ENCODE peak calls at places on chromosomes 5 and 9, in nine cellular contexts. One of them, this sample, is unnamed.

GRCh38 chr5:89313804-89314588 is 431.0 kb upstream of the MEF2C start:
- DNase-seq in GM23248: peak; percentile 90
- DNase-seq in OCI-LY7: peak; percentile 3
- DNase-seq in keratinocyte: peak; percentile 17
- DNase-seq in astrocyte: peak; percentile 99
- DNase-seq in mammary epithelial cell: peak; percentile 95
- DNase-seq in PC-9: no peak
- DNase-seq in HCT116: peak; percentile 41
- DNase-seq in GM12878: peak; percentile 99
- DNase-seq in this sample: peak; percentile 66

GRCh38 chr5:26921439-26921838 is 116.9 kb downstream of the CDH9 start:
- DNase-seq in GM23248: no peak
- DNase-seq in HCT116: no peak
- DNase-seq in GM12878: no peak
- DNase-seq in mammary epithelial cell: no peak
- DNase-seq in OCI-LY7: no peak
- DNase-seq in astrocyte: no peak
- DNase-seq in PC-9: no peak
- DNase-seq in keratinocyte: no peak
- DNase-seq in this sample: no peak

GRCh38 chr9:131936929-131937328 is 142.7 kb downstream of the MED27 start:
- DNase-seq in keratinocyte: no peak
- DNase-seq in mammary epithelial cell: no peak
- DNase-seq in HCT116: no peak
- DNase-seq in GM23248: no peak
- DNase-seq in OCI-LY7: no peak
- DNase-seq in GM12878: no peak
- DNase-seq in PC-9: no peak
- DNase-seq in astrocyte: no peak
- DNase-seq in this sample: no peak

GRCh38 chr9:84261082-84261746 is 79.3 kb downstream of the SLC28A3 start:
- DNase-seq in GM12878: peak; percentile 40
- DNase-seq in keratinocyte: peak; percentile 28
- DNase-seq in GM23248: peak; percentile 85
- DNase-seq in astrocyte: peak; percentile 36
- DNase-seq in OCI-LY7: peak; percentile 62
- DNase-seq in PC-9: peak; percentile 72
- DNase-seq in mammary epithelial cell: peak; percentile 55
- DNase-seq in HCT116: peak; percentile 84
- DNase-seq in this sample: peak; percentile 80

GRCh38 chr5:102903074-102903871 is 148.2 kb downstream of the PAM start:
- DNase-seq in GM23248: no peak
- DNase-seq in mammary epithelial cell: peak; percentile 63
- DNase-seq in keratinocyte: no peak
- DNase-seq in HCT116: no peak
- DNase-seq in GM12878: no peak
- DNase-seq in OCI-LY7: no peak
- DNase-seq in astrocyte: peak; percentile 60
- DNase-seq in PC-9: no peak
- DNase-seq in this sample: peak; percentile 44

GRCh38 chr9:135536166-135536565 is 9.8 kb upstream of the OBP2A start:
- DNase-seq in GM23248: peak; percentile 48
- DNase-seq in mammary epithelial cell: no peak
- DNase-seq in GM12878: no peak
- DNase-seq in PC-9: no peak
- DNase-seq in keratinocyte: no peak
- DNase-seq in OCI-LY7: no peak
- DNase-seq in astrocyte: peak; percentile 61
- DNase-seq in HCT116: no peak
- DNase-seq in this sample: no peak

GRCh38 chr9:125746017-125746773 is 978 bp upstream of the PBX3 start:
- DNase-seq in PC-9: peak; percentile 82
- DNase-seq in OCI-LY7: peak; percentile 98
- DNase-seq in GM23248: peak; percentile 96
- DNase-seq in astrocyte: peak; percentile 86
- DNase-seq in GM12878: peak; percentile 82
- DNase-seq in mammary epithelial cell: peak; percentile 96
- DNase-seq in keratinocyte: peak; percentile 76
- DNase-seq in HCT116: peak; percentile 91
- DNase-seq in this sample: peak; percentile 93

GRCh38 chr5:132369471-132370240 is at the start of gene SLC22A5:
- DNase-seq in GM23248: peak; percentile 76
- DNase-seq in GM12878: no peak
- DNase-seq in mammary epithelial cell: peak; percentile 78
- DNase-seq in HCT116: peak; percentile 42
- DNase-seq in astrocyte: peak; percentile 16
- DNase-seq in keratinocyte: no peak
- DNase-seq in PC-9: peak; percentile 63
- DNase-seq in OCI-LY7: peak; percentile 28
- DNase-seq in this sample: peak; percentile 76

GRCh38 chr5:113612060-113612496 is 98.6 kb downstream of the YTHDC2 start:
- DNase-seq in GM23248: peak; percentile 59
- DNase-seq in astrocyte: peak; percentile 30
- DNase-seq in PC-9: no peak
- DNase-seq in keratinocyte: no peak
- DNase-seq in OCI-LY7: peak; percentile 54
- DNase-seq in GM12878: no peak
- DNase-seq in HCT116: peak; percentile 13
- DNase-seq in mammary epithelial cell: peak; percentile 30
- DNase-seq in this sample: peak; percentile 46

GRCh38 chr5:3715048-3715447 is 119.4 kb downstream of the IRX1 start:
- DNase-seq in astrocyte: no peak
- DNase-seq in mammary epithelial cell: no peak
- DNase-seq in GM23248: no peak
- DNase-seq in keratinocyte: no peak
- DNase-seq in GM12878: no peak
- DNase-seq in OCI-LY7: no peak
- DNase-seq in HCT116: no peak
- DNase-seq in PC-9: no peak
- DNase-seq in this sample: no peak

GRCh38 chr9:38432922-38433510 is 8.8 kb upstream of the IGFBPL1 start:
- DNase-seq in OCI-LY7: peak; percentile 45
- DNase-seq in HCT116: peak; percentile 37
- DNase-seq in mammary epithelial cell: peak; percentile 21
- DNase-seq in GM23248: peak; percentile 51
- DNase-seq in keratinocyte: no peak
- DNase-seq in PC-9: peak; percentile 34
- DNase-seq in GM12878: no peak
- DNase-seq in astrocyte: peak; percentile 22
- DNase-seq in this sample: peak; percentile 65

GRCh38 chr5:150155258-150156032 is at the start of gene PDGFRB:
- DNase-seq in astrocyte: peak; percentile 78
- DNase-seq in HCT116: no peak
- DNase-seq in GM23248: peak; percentile 88
- DNase-seq in PC-9: peak; percentile 9
- DNase-seq in mammary epithelial cell: no peak
- DNase-seq in OCI-LY7: no peak
- DNase-seq in keratinocyte: no peak
- DNase-seq in GM12878: no peak
- DNase-seq in this sample: no peak

GRCh38 chr9:21873540-21874221 is 71.2 kb downstream of the MTAP start:
- DNase-seq in PC-9: peak; percentile 70
- DNase-seq in mammary epithelial cell: peak; percentile 32
- DNase-seq in HCT116: peak; percentile 48
- DNase-seq in GM23248: peak; percentile 54
- DNase-seq in astrocyte: peak; percentile 86
- DNase-seq in keratinocyte: no peak
- DNase-seq in OCI-LY7: no peak
- DNase-seq in GM12878: no peak
- DNase-seq in this sample: peak; percentile 36

GRCh38 chr9:87678650-87679355 is 47.1 kb upstream of the CTSL start:
- DNase-seq in GM23248: peak; percentile 81
- DNase-seq in GM12878: no peak
- DNase-seq in PC-9: peak; percentile 59
- DNase-seq in mammary epithelial cell: peak; percentile 36
- DNase-seq in HCT116: peak; percentile 55
- DNase-seq in astrocyte: peak; percentile 42
- DNase-seq in keratinocyte: peak; percentile 25
- DNase-seq in OCI-LY7: peak; percentile 51
- DNase-seq in this sample: peak; percentile 78

GRCh38 chr5:58127486-58128220 is 332.2 kb downstream of the PLK2 start:
- DNase-seq in keratinocyte: no peak
- DNase-seq in HCT116: no peak
- DNase-seq in mammary epithelial cell: no peak
- DNase-seq in GM12878: no peak
- DNase-seq in astrocyte: no peak
- DNase-seq in GM23248: no peak
- DNase-seq in PC-9: no peak
- DNase-seq in OCI-LY7: no peak
- DNase-seq in this sample: peak; percentile 46

GRCh38 chr9:100869321-100869720 is 159.2 kb upstream of the PLPPR1 start:
- DNase-seq in GM23248: no peak
- DNase-seq in GM12878: no peak
- DNase-seq in PC-9: no peak
- DNase-seq in mammary epithelial cell: no peak
- DNase-seq in HCT116: no peak
- DNase-seq in OCI-LY7: no peak
- DNase-seq in keratinocyte: no peak
- DNase-seq in astrocyte: no peak
- DNase-seq in this sample: no peak

GRCh38 chr5:60260658-60261057 is 367.1 kb upstream of the PDE4D start:
- DNase-seq in HCT116: no peak
- DNase-seq in GM23248: no peak
- DNase-seq in mammary epithelial cell: no peak
- DNase-seq in PC-9: no peak
- DNase-seq in OCI-LY7: no peak
- DNase-seq in keratinocyte: no peak
- DNase-seq in astrocyte: no peak
- DNase-seq in GM12878: no peak
- DNase-seq in this sample: no peak

GRCh38 chr5:139654875-139655491 is 6.8 kb downstream of the CXXC5 start:
- DNase-seq in keratinocyte: no peak
- DNase-seq in PC-9: no peak
- DNase-seq in GM23248: no peak
- DNase-seq in astrocyte: no peak
- DNase-seq in HCT116: no peak
- DNase-seq in GM12878: no peak
- DNase-seq in OCI-LY7: no peak
- DNase-seq in mammary epithelial cell: no peak
- DNase-seq in this sample: no peak
- H4K20me1 ChIP-seq in keratinocyte: no peaks in the 10 kb centered on the region
- H4K20me1 ChIP-seq in PC-9: peaks cover 50% of the 10 kb centered on the region
- H4K20me1 ChIP-seq in GM23248: no peaks in the 10 kb centered on the region
- H4K20me1 ChIP-seq in astrocyte: peaks cover 72% of the 10 kb centered on the region
- H4K20me1 ChIP-seq in HCT116: peaks cover 6% of the 10 kb centered on the region
- H4K20me1 ChIP-seq in GM12878: peaks cover 4% of the 10 kb centered on the region
- H4K20me1 ChIP-seq in OCI-LY7: peaks cover 27% of the 10 kb centered on the region
- H4K20me1 ChIP-seq in mammary epithelial cell: no peaks in the 10 kb centered on the region
- H4K20me1 ChIP-seq in this sample: peaks cover 7% of the 10 kb centered on the region

GRCh38 chr9:136666364-136667216 is 3.9 kb downstream of the EGFL7 start:
- DNase-seq in keratinocyte: no peak
- DNase-seq in mammary epithelial cell: no peak
- DNase-seq in GM12878: no peak
- DNase-seq in HCT116: no peak
- DNase-seq in astrocyte: no peak
- DNase-seq in GM23248: peak; percentile 48
- DNase-seq in PC-9: no peak
- DNase-seq in OCI-LY7: no peak
- DNase-seq in this sample: no peak
- H2AFZ ChIP-seq in keratinocyte: no peak overlapping the region
- H2AFZ ChIP-seq in mammary epithelial cell: peak overlapping the region; percentile 62
- H2AFZ ChIP-seq in GM12878: no peak overlapping the region
- H2AFZ ChIP-seq in HCT116: no peak overlapping the region
- H2AFZ ChIP-seq in astrocyte: no peak overlapping the region
- H2AFZ ChIP-seq in GM23248: no peak overlapping the region
- H2AFZ ChIP-seq in PC-9: no peak overlapping the region
- H2AFZ ChIP-seq in OCI-LY7: no peak overlapping the region
- H2AFZ ChIP-seq in this sample: no peak overlapping the region

GRCh38 chr9:90842984-90843383 is 41.4 kb downstream of the SYK start:
- DNase-seq in GM23248: no peak
- DNase-seq in PC-9: no peak
- DNase-seq in keratinocyte: no peak
- DNase-seq in mammary epithelial cell: no peak
- DNase-seq in GM12878: no peak
- DNase-seq in OCI-LY7: no peak
- DNase-seq in HCT116: no peak
- DNase-seq in astrocyte: no peak
- DNase-seq in this sample: no peak
- H4K20me1 ChIP-seq in GM23248: no peaks in the 10 kb centered on the region
- H4K20me1 ChIP-seq in PC-9: no peaks in the 10 kb centered on the region
- H4K20me1 ChIP-seq in keratinocyte: no peaks in the 10 kb centered on the region
- H4K20me1 ChIP-seq in mammary epithelial cell: no peaks in the 10 kb centered on the region
- H4K20me1 ChIP-seq in GM12878: no peaks in the 10 kb centered on the region
- H4K20me1 ChIP-seq in OCI-LY7: peaks cover 4% of the 10 kb centered on the region
- H4K20me1 ChIP-seq in HCT116: no peaks in the 10 kb centered on the region
- H4K20me1 ChIP-seq in astrocyte: no peaks in the 10 kb centered on the region
- H4K20me1 ChIP-seq in this sample: no peaks in the 10 kb centered on the region

GRCh38 chr5:39092581-39093350 is 18.6 kb upstream of the RICTOR start:
- DNase-seq in GM12878: no peak
- DNase-seq in keratinocyte: no peak
- DNase-seq in PC-9: peak; percentile 71
- DNase-seq in astrocyte: peak; percentile 52
- DNase-seq in GM23248: no peak
- DNase-seq in OCI-LY7: no peak
- DNase-seq in mammary epithelial cell: peak; percentile 82
- DNase-seq in HCT116: peak; percentile 41
- DNase-seq in this sample: peak; percentile 88
- H2AFZ ChIP-seq in GM12878: no peak overlapping the region
- H2AFZ ChIP-seq in keratinocyte: no peak overlapping the region
- H2AFZ ChIP-seq in PC-9: peak overlapping the region; percentile 59
- H2AFZ ChIP-seq in astrocyte: no peak overlapping the region
- H2AFZ ChIP-seq in GM23248: no peak overlapping the region
- H2AFZ ChIP-seq in OCI-LY7: no peak overlapping the region
- H2AFZ ChIP-seq in mammary epithelial cell: peak overlapping the region; percentile 22
- H2AFZ ChIP-seq in HCT116: peak overlapping the region; percentile 97
- H2AFZ ChIP-seq in this sample: peak overlapping the region; percentile 6

GRCh38 chr5:125381290-125381689 is 634.9 kb upstream of the ZNF608 start:
- DNase-seq in HCT116: no peak
- DNase-seq in GM12878: no peak
- DNase-seq in keratinocyte: no peak
- DNase-seq in mammary epithelial cell: no peak
- DNase-seq in PC-9: no peak
- DNase-seq in astrocyte: no peak
- DNase-seq in GM23248: no peak
- DNase-seq in OCI-LY7: no peak
- DNase-seq in this sample: no peak
- H4K20me1 ChIP-seq in HCT116: no peaks in the 10 kb centered on the region
- H4K20me1 ChIP-seq in GM12878: no peaks in the 10 kb centered on the region
- H4K20me1 ChIP-seq in keratinocyte: no peaks in the 10 kb centered on the region
- H4K20me1 ChIP-seq in mammary epithelial cell: no peaks in the 10 kb centered on the region
- H4K20me1 ChIP-seq in PC-9: no peaks in the 10 kb centered on the region
- H4K20me1 ChIP-seq in astrocyte: no peaks in the 10 kb centered on the region
- H4K20me1 ChIP-seq in GM23248: no peaks in the 10 kb centered on the region
- H4K20me1 ChIP-seq in OCI-LY7: no peaks in the 10 kb centered on the region
- H4K20me1 ChIP-seq in this sample: no peaks in the 10 kb centered on the region